ENCODE peak calls at places on chromosomes 16 and 17, in ten cellular contexts. H is mammary epithelial cell, A is adrenal gland, V is spleen, R is ovary, M is brain microvascular endothelial cell, P is stomach, Y is GM12865, C is sigmoid colon, E is A549. F is an unnamed sample.

GRCh38 chr16:11020388-11020787 is 76.0 kb downstream of the CLEC16A start:
- DNase-seq in H (no peak), A (no peak), V (no peak), R (no peak), M (no peak), P (no peak), Y (no peak), C (no peak), E (no peak), F (no peak)

GRCh38 chr17:48160177-48160967 is 52.8 kb downstream of the SNX11 start:
- DNase-seq in H (no peak), A (no peak), V (no peak), R (no peak), M (no peak), P (peak; percentile 50), Y (no peak), C (no peak), E (no peak), F (no peak)

GRCh38 chr16:22008215-22009142 is 568 bp downstream of the MOSMO start:
- DNase-seq in H (no peak), A (peak; percentile 39), V (peak; percentile 86), R (peak; percentile 60), M (no peak), P (no peak), Y (no peak), C (peak; percentile 70), E (peak; percentile 35), F (no peak)

GRCh38 chr17:79003661-79004411 is 5.7 kb downstream of the CANT1 start:
- DNase-seq in H (no peak), A (peak; percentile 16), V (no peak), R (peak; percentile 30), M (no peak), P (no peak), Y (no peak), C (peak; percentile 48), E (no peak), F (no peak)

GRCh38 chr16:81713295-81713772 is 65.8 kb upstream of the PLCG2 start:
- DNase-seq in H (no peak), A (no peak), V (peak; percentile 72), R (no peak), M (no peak), P (no peak), Y (no peak), C (no peak), E (no peak), F (no peak)

GRCh38 chr16:83898463-83899271 is at the start of gene MLYCD:
- DNase-seq in H (peak; percentile 68), A (peak; percentile 89), V (peak; percentile 95), R (peak; percentile 93), M (peak; percentile 26), P (peak; percentile 94), Y (peak; percentile 82), C (peak; percentile 95), E (peak; percentile 86), F (peak; percentile 56)

GRCh38 chr17:9217151-9218067 is 196.1 kb downstream of the NTN1 start:
- DNase-seq in H (peak; percentile 61), A (no peak), V (no peak), R (no peak), M (peak; percentile 43), P (no peak), Y (no peak), C (peak; percentile 60), E (no peak), F (peak; percentile 71)

GRCh38 chr16:20349615-20350014 is 2.9 kb downstream of the UMOD start:
- DNase-seq in H (no peak), A (no peak), V (no peak), R (no peak), M (no peak), P (no peak), Y (no peak), C (no peak), E (no peak), F (no peak)

GRCh38 chr16:24273511-24273910 is 17.4 kb downstream of the CACNG3 start:
- DNase-seq in H (peak; percentile 22), A (no peak), V (no peak), R (no peak), M (no peak), P (no peak), Y (no peak), C (no peak), E (peak; percentile 10), F (no peak)

GRCh38 chr16:30893744-30894539 is at the start of gene BCL7C:
- DNase-seq in H (peak; percentile 87), A (peak; percentile 90), V (peak; percentile 98), R (peak; percentile 90), M (peak; percentile 62), P (peak; percentile 94), Y (peak; percentile 92), C (peak; percentile 95), E (peak; percentile 67), F (peak; percentile 70)

GRCh38 chr16:89201467-89202377 is 1.4 kb upstream of the SLC22A31 start:
- DNase-seq in H (peak; percentile 59), A (peak; percentile 88), V (peak; percentile 91), R (peak; percentile 90), M (peak; percentile 41), P (peak; percentile 90), Y (peak; percentile 57), C (peak; percentile 75), E (peak; percentile 82), F (peak; percentile 52)

GRCh38 chr17:75472119-75472518 is 15.7 kb downstream of the TMEM94 start:
- DNase-seq in H (peak; percentile 33), A (no peak), V (no peak), R (no peak), M (no peak), P (no peak), Y (no peak), C (no peak), E (no peak), F (no peak)

GRCh38 chr16:11257131-11257938 is 1.3 kb upstream of the SOCS1 start:
- DNase-seq in H (peak; percentile 72), A (peak; percentile 86), V (peak; percentile 89), R (peak; percentile 81), M (peak; percentile 80), P (peak; percentile 74), Y (peak; percentile 79), C (peak; percentile 91), E (peak; percentile 91), F (peak; percentile 82)

GRCh38 chr17:7019406-7019805 is 3.4 kb upstream of the BCL6B start:
- DNase-seq in H (no peak), A (no peak), V (peak; percentile 75), R (peak; percentile 67), M (no peak), P (no peak), Y (no peak), C (no peak), E (no peak), F (no peak)

GRCh38 chr16:77582956-77583355 is 139.4 kb upstream of the NUDT7 start:
- DNase-seq in H (no peak), A (no peak), V (no peak), R (no peak), M (no peak), P (no peak), Y (no peak), C (no peak), E (no peak), F (no peak)

DNA sequence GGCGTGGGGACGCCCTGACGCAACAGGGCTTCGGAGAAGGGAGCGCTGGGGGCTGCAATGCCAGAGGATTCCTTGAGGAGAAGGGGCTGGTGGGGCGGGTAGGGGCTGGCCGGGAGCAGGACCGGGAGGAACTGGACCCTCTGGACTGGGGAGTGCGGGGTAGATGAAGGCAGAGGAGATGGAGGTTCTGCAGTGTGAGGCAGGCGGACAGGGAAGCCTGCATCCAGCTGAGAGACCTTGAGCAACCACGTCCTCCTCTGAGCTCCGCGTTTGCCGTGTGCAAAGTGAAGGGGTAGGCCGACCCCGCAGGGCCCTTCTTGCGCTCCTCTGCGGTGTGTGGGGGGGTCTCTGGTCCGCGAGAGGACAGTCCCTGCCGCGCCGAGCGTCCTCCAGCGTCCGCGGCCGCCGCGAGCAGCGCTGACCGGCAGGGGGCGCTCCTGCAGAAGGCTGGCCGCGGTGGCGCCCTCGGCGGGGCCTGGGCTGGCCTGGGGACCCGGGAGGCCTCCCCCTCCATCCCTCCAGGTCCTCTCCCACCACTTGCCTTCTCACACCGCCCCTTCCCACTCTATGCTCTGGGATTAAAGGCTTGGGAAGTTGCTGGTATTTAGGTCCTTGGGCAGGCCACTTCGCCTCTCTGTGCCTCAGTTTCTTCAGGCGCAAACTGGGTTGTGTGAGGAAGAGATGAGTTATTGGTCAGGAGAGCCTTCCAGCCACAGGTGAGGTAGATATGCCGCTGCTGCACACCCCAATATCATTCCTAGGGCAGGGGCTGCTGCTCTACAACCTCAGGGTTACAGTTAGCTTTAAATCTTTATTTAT is 9.6 kb upstream of the WNT9B start:
- DNase-seq in H (no peak), A (peak; percentile 31), V (no peak), R (no peak), M (no peak), P (no peak), Y (no peak), C (no peak), E (peak; percentile 54), F (no peak)
- H3K4me3 ChIP-seq in H (no peak overlapping the region), A (peak overlapping the region; percentile 26), V (no peak overlapping the region), R (no peak overlapping the region), M (no peak overlapping the region), P (no peak overlapping the region), Y (no peak overlapping the region), C (no peak overlapping the region), E (peak overlapping the region; percentile 24), F (peak overlapping the region; percentile 48)

GRCh38 chr17:38871247-38871991 is 1.6 kb downstream of the LASP1 start:
- DNase-seq in H (peak; percentile 73), A (peak; percentile 86), V (peak; percentile 89), R (peak; percentile 69), M (peak; percentile 69), P (peak; percentile 76), Y (peak; percentile 67), C (peak; percentile 82), E (peak; percentile 92), F (peak; percentile 63)
- TF ChIP-seq CTCF in H (no peak), A (no peak), V (no peak), R (no peak), M (peak; percentile 3), P (no peak), Y (no peak), C (no peak), E (peak; percentile 55), F (peak; percentile 2)

DNA sequence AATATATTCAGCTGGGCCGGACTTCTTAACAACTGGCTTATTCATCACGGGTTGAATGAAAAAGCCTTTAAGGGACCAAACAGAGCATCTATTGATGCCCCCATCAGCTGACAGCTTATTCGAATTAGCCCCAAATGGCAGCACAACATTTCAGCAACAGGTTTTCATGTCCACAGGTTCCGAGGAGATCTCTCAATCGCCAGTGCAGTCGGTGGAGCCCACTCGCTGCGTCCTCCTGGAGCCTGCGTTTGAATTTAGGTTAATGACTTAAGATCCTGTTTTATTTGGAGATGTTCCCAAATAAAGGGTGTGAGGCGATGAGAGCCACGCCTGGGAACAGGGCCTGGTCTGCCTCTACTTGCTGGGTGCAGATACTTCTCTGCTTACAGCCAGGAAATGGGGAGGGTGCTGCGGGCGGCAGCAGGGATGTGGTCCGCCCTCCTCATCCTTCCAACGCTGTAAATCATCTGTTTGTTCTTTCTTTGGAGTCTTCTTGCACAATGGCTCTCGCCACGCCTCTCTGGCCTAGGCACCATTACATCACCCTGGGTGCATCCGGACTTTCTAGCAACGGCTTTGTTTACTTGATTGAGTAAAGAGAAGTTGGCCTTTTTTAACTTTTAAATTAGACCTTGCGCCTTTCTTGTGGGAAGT is 22.6 kb downstream of the NDE1 start:
- DNase-seq in H (peak; percentile 99), A (peak; percentile 81), V (peak; percentile 93), R (peak; percentile 83), M (peak; percentile 97), P (peak; percentile 70), Y (no peak), C (peak; percentile 98), E (peak; percentile 84), F (peak; percentile 97)
- H3K4me3 ChIP-seq in H (no peak overlapping the region), A (peak overlapping the region; percentile 17), V (no peak overlapping the region), R (no peak overlapping the region), M (peak overlapping the region; percentile 10), P (no peak overlapping the region), Y (no peak overlapping the region), C (peak overlapping the region; percentile 21), E (peak overlapping the region; percentile 17), F (no peak overlapping the region)

GRCh38 chr17:17445925-17446665 is 30.7 kb upstream of the MED9 start:
- DNase-seq in H (peak; percentile 82), A (no peak), V (no peak), R (no peak), M (peak; percentile 92), P (peak; percentile 83), Y (no peak), C (no peak), E (peak; percentile 98), F (peak; percentile 80)
- TF ChIP-seq CTCF in H (no peak), A (no peak), V (no peak), R (no peak), M (no peak), P (no peak), Y (no peak), C (no peak), E (no peak), F (no peak)